ENCODE peak calls at places on chromosomes 4 and X, in five cellular contexts. K is GM10248, F is cardiac muscle cell, Q is upper lobe of right lung, X is endothelial cell. H is an unnamed sample.

GRCh38 chr4:99832854-99833253 is 16.2 kb downstream of the DAPP1 start:
- DNase-seq in K (no peak), F (no peak), Q (no peak), X (no peak), H (no peak)

GRCh38 chrX:115693476-115693875 is 132.5 kb downstream of the PLS3 start:
- DNase-seq in K (no peak), F (no peak), Q (no peak), X (no peak), H (no peak)

GRCh38 chr4:146159384-146160058 is 16.0 kb upstream of the LSM6 start:
- DNase-seq in K (no peak), F (no peak), Q (no peak), X (no peak), H (no peak)

GRCh38 chrX:48487362-48487785 is 11.4 kb downstream of the FTSJ1 start:
- DNase-seq in K (no peak), F (no peak), Q (no peak), X (no peak), H (peak)

GRCh38 chr4:122803788-122804208 is 22.8 kb upstream of the FGF2 start:
- DNase-seq in K (no peak), F (no peak), Q (no peak), X (peak), H (no peak)

GRCh38 chrX:56000169-56000568 is 232.0 kb upstream of the KLF8 start:
- DNase-seq in K (no peak), F (no peak), Q (no peak), X (no peak), H (no peak)

GRCh38 chr4:158094413-158095110 is 78.3 kb downstream of the GASK1B start:
- DNase-seq in K (no peak), F (no peak), Q (no peak), X (no peak), H (peak)

GRCh38 chr4:10639100-10639499 is 45.5 kb downstream of the CLNK start:
- DNase-seq in K (no peak), F (no peak), Q (no peak), X (no peak), H (no peak)

GRCh38 chrX:109966246-109966645 is 36.7 kb upstream of the TMEM164 start:
- DNase-seq in K (no peak), F (no peak), Q (no peak), X (no peak), H (no peak)

GRCh38 chr4:156475322-156475721 is 496.3 kb downstream of the PDGFC start:
- DNase-seq in K (no peak), F (no peak), Q (no peak), X (peak), H (peak)

GRCh38 chr4:60805500-60806313 is 394.4 kb upstream of the ADGRL3 start:
- DNase-seq in K (peak), F (peak), Q (no peak), X (peak), H (peak)

GRCh38 chr4:24213936-24214335 is 324.1 kb upstream of the PPARGC1A start:
- DNase-seq in K (no peak), F (no peak), Q (no peak), X (no peak), H (no peak)

DNA sequence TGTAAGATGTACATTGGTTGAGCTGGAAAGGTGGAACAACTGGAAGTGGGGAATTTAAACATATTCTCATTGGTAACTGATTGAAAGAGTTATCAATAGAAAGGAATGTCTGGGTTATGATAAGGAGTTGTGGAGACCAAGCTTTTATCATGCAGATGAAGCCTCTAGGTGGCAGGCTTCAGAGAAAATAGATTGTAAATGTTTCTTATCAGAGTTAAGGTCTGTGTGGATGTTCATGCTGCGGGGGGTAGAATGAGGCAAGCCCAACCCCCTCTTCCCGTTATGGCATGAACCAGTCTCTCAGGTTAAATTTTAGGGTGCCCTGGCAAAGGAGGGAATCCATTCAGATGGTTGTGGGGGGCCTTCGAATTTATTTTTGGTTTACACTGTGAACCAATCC is 16.0 kb downstream of the ARSD start:
- DNase-seq in K (no peak), F (no peak), Q (no peak), X (no peak), H (no peak)
- TF ChIP-seq CTCF in K (no peak), F (no peak), Q (no peak), X (no peak), H (no peak)

GRCh38 chr4:6474705-6475457 is 2.5 kb upstream of the PPP2R2C start:
- DNase-seq in K (no peak), F (no peak), Q (no peak), X (no peak), H (no peak)

GRCh38 chr4:6473264-6474052 is 1.0 kb upstream of the PPP2R2C start:
- DNase-seq in K (no peak), F (no peak), Q (no peak), X (no peak), H (no peak)

GRCh38 chr4:6475492-6476020 is 3.1 kb upstream of the PPP2R2C start:
- DNase-seq in K (no peak), F (no peak), Q (no peak), X (no peak), H (no peak)

GRCh38 chr4:6472387-6473263 is at the start of gene PPP2R2C:
- DNase-seq in K (no peak), F (peak), Q (peak), X (no peak), H (peak)

DNA sequence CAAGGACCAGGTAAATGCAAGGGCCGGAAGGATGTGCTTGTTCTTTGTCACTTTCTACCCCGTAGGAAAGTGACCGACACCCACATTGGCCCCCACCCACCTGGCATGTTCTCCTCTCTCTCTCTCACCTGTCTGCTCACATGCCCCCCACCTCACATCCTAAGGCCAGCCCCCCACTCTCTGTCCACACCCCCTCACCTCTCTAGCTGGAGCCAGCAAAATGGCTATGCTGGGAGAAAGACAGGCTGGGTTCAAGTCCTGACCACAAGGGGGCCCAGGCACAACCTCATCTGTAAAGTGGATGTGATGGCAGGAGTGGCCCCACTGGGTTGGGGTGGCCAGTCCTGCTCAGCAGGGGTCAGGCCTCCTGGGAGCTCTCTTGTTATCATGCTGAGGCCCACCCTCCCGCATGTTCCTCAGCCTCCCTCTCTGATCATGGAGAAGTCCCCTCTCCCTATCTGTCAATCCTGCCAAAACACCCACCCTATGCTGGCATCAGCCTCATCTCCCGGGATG is 1.7 kb upstream of the PPP2R2C start:
- DNase-seq in K (no peak), F (no peak), Q (no peak), X (peak), H (peak)
- TF ChIP-seq CTCF in K (no peak), F (peak), Q (no peak), X (peak), H (peak)

GRCh38 chr4:45939056-45939455 is 184.8 kb downstream of the GABRG1 start:
- DNase-seq in K (no peak), F (no peak), Q (no peak), X (no peak), H (no peak)

GRCh38 chr4:45946699-45947098 is 177.2 kb downstream of the GABRG1 start:
- DNase-seq in K (no peak), F (no peak), Q (no peak), X (no peak), H (no peak)

GRCh38 chr4:45944000-45944399 is 179.9 kb downstream of the GABRG1 start:
- DNase-seq in K (no peak), F (peak), Q (no peak), X (no peak), H (no peak)
- TF ChIP-seq CTCF in K (no peak), F (no peak), Q (no peak), X (no peak), H (no peak)

DNA sequence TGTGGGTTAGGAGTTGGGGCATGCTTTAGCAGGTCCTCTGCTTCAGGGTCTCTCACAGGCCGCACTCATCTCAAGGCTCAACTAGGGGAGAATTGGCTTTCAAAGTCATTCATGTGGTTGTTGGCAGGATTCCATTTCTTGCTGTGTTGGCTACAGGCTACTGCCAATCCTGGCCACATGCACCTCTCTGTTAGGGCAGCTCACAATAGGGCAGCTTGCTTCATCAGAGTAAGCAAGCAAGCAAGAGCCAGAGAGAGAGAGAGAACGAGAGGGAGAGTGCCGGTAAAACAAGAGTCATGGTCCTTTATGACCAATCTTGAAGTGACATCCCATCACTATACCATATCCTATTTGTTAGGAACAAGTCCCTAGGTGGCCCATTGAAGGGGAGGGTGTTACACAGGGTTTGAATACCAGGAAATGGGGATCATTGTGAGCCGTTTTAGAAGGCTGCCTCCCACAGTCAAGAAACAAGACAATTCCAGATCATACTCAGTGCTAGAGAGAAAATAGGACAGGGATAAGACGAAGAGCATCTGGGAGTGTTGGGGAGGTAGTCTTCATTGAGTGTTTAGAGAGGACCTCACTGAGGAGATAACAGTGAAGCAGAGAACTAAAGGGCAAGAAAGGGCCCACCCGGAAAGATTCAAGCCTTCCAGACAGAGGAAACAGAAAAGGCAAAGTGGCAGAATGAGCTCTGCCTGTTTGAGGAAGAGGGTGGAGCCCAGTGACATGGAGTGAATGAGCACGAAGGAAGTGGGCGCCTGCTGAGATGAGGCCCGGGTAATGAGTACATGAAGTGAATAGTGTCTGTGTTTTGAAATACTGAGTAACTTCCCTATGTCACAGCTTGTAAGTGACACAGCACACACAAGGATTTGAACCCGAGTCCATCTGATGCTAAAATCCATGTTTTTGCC is 32.8 kb upstream of the TLR2 start:
- DNase-seq in K (no peak), F (no peak), Q (peak), X (no peak), H (no peak)
- TF ChIP-seq CTCF in K (no peak), F (no peak), Q (no peak), X (no peak), H (no peak)

DNA sequence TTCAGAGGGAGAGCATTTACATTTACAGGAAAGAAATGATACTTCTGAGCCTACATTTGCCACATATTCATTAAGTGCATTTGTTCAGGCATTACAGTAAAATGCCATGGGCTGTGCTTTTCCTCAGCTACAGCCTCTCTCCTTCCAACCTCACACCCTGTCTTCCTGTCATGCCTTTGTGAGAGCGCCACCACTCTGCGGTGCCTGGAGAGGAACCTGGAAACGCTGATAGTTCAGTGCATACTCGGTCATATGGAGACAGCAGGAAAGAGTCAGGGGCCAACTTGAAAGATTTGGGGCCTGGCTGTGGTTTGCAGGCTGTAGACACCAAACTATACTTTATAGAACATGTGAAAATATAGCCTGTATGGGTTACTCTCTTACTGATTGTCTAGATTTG is 40.5 kb downstream of the NFKB1 start:
- DNase-seq in K (no peak), F (peak), Q (no peak), X (peak), H (no peak)
- TF ChIP-seq CTCF in K (peak), F (no peak), Q (no peak), X (no peak), H (no peak)

GRCh38 chrX:42678133-42678532 is 99.8 kb downstream of the PPP1R2C start:
- DNase-seq in K (no peak), F (no peak), Q (no peak), X (no peak), H (peak)
- TF ChIP-seq CTCF in K (no peak), F (peak), Q (no peak), X (no peak), H (no peak)

GRCh38 chrX:107547621-107548020 is 80.7 kb upstream of the PRPS1 start:
- DNase-seq in K (no peak), F (no peak), Q (no peak), X (no peak), H (no peak)

GRCh38 chrX:107537815-107538214 is 88.4 kb downstream of the FRMPD3 start:
- DNase-seq in K (peak), F (peak), Q (no peak), X (peak), H (peak)

GRCh38 chrX:107541244-107541643 is 87.1 kb upstream of the PRPS1 start:
- DNase-seq in K (no peak), F (no peak), Q (no peak), X (no peak), H (no peak)

GRCh38 chrX:107542500-107542899 is 85.8 kb upstream of the PRPS1 start:
- DNase-seq in K (no peak), F (no peak), Q (no peak), X (no peak), H (peak)
- TF ChIP-seq CTCF in K (no peak), F (peak), Q (no peak), X (no peak), H (no peak)